ENCODE peak calls at places on chromosomes 1 and 21, in ten cellular contexts. A is breast epithelium; Q is dermis microvascular lymphatic vessel endothelial cell; O is NCI-H1105; Z is foreskin fibroblast; C is RPMI8226; E is NCI-H345; T is SW 1271; Y is dorsolateral prefrontal cortex; I is activated T-helper 1 cell treated with anti-CD3 and anti-CD28 coated beads, Interleukin-12 subunit alpha, Interleukin-12 subunit beta, Interleukin-2, Interleukin-4 antibody, amounts not matched to agents 30 ng/mL and 10 ng/mL and 1 ng/mL, durations not matched to agents 14 hours and 24 hours and 36 hours. V is an unnamed sample.

GRCh38 chr1:84892657-84893618 is at the start of gene LPAR3:
- DNase-seq in A (no peak), Q (no peak), O (peak), Z (peak), C (no peak), E (peak), T (peak), Y (no peak), I (no peak), V (no peak)

GRCh38 chr1:220881918-220882891 is 3.0 kb downstream of the HLX start:
- DNase-seq in A (no peak), Q (no peak), O (no peak), Z (peak), C (no peak), E (no peak), T (no peak), Y (no peak), I (no peak), V (no peak)

GRCh38 chr1:66436378-66437135 is 97.4 kb upstream of the SGIP1 start:
- DNase-seq in A (no peak), Q (peak), O (no peak), Z (peak), C (peak), E (no peak), T (peak), Y (no peak), I (peak), V (peak)

GRCh38 chr1:156146006-156146748 is 7.2 kb upstream of the SEMA4A start:
- DNase-seq in A (peak), Q (peak), O (peak), Z (peak), C (peak), E (peak), T (peak), Y (peak), I (peak), V (no peak)

GRCh38 chr1:178740924-178741323 is 15.9 kb downstream of the RALGPS2 start:
- DNase-seq in A (no peak), Q (no peak), O (no peak), Z (no peak), C (no peak), E (no peak), T (no peak), Y (no peak), I (no peak), V (no peak)

GRCh38 chr1:43277116-43277876 is 7.5 kb downstream of the TMEM125 start:
- DNase-seq in A (peak), Q (no peak), O (no peak), Z (no peak), C (no peak), E (no peak), T (no peak), Y (no peak), I (no peak), V (no peak)

GRCh38 chr1:109274533-109275476 is 8.1 kb downstream of the PSRC1 start:
- DNase-seq in A (peak), Q (no peak), O (no peak), Z (no peak), C (no peak), E (peak), T (no peak), Y (no peak), I (no peak), V (no peak)

GRCh38 chr1:244084763-244085162 is 33.7 kb downstream of the ZBTB18 start:
- DNase-seq in A (no peak), Q (peak), O (no peak), Z (no peak), C (no peak), E (no peak), T (no peak), Y (no peak), I (no peak), V (no peak)

GRCh38 chr1:3313579-3313955 is 140.9 kb upstream of the ARHGEF16 start:
- DNase-seq in A (peak), Q (peak), O (no peak), Z (peak), C (no peak), E (no peak), T (no peak), Y (no peak), I (no peak), V (no peak)

GRCh38 chr1:172359531-172359991 is 60.9 kb upstream of the C1orf105 start:
- DNase-seq in A (no peak), Q (peak), O (no peak), Z (peak), C (peak), E (peak), T (no peak), Y (no peak), I (no peak), V (no peak)

GRCh38 chr1:83029916-83030315 is 969.0 kb downstream of the TTLL7 start:
- DNase-seq in A (no peak), Q (no peak), O (no peak), Z (peak), C (no peak), E (no peak), T (no peak), Y (no peak), I (no peak), V (no peak)

GRCh38 chr1:31626451-31627202 is 9.1 kb downstream of the HCRTR1 start:
- DNase-seq in A (no peak), Q (no peak), O (no peak), Z (peak), C (no peak), E (no peak), T (no peak), Y (no peak), I (no peak), V (no peak)

GRCh38 chr1:220516014-220516721 is 11.8 kb upstream of the MARK1 start:
- DNase-seq in A (no peak), Q (no peak), O (no peak), Z (no peak), C (no peak), E (no peak), T (no peak), Y (no peak), I (no peak), V (no peak)

GRCh38 chr1:27455166-27455811 is 34.7 kb downstream of the WASF2 start:
- DNase-seq in A (no peak), Q (no peak), O (no peak), Z (no peak), C (no peak), E (no peak), T (no peak), Y (no peak), I (peak), V (no peak)

GRCh38 chr1:218380125-218380977 is 35.2 kb downstream of the TGFB2 start:
- DNase-seq in A (peak), Q (peak), O (peak), Z (peak), C (no peak), E (peak), T (peak), Y (no peak), I (no peak), V (no peak)

GRCh38 chr21:15468368-15468767 is 261.4 kb upstream of the USP25 start:
- DNase-seq in A (no peak), Q (no peak), O (no peak), Z (no peak), C (no peak), E (no peak), T (no peak), Y (no peak), I (no peak), V (no peak)

GRCh38 chr1:248704556-248704955 is 2.0 kb upstream of the OR14I1 start:
- DNase-seq in A (no peak), Q (no peak), O (no peak), Z (no peak), C (no peak), E (no peak), T (no peak), Y (no peak), I (no peak), V (no peak)

GRCh38 chr21:31557421-31557955 is 102.0 kb upstream of the SOD1 start:
- DNase-seq in A (no peak), Q (no peak), O (peak), Z (no peak), C (no peak), E (peak), T (no peak), Y (peak), I (peak), V (no peak)

GRCh38 chr1:9417695-9418094 is 121.6 kb upstream of the SLC25A33 start:
- DNase-seq in A (no peak), Q (no peak), O (no peak), Z (no peak), C (no peak), E (no peak), T (no peak), Y (no peak), I (no peak), V (no peak)

GRCh38 chr1:198155253-198155652 is 1.5 kb upstream of the NEK7 start:
- DNase-seq in A (no peak), Q (peak), O (no peak), Z (peak), C (no peak), E (no peak), T (no peak), Y (no peak), I (no peak), V (no peak)

GRCh38 chr1:202615501-202616354 is 94.5 kb downstream of the SYT2 start:
- DNase-seq in A (no peak), Q (peak), O (no peak), Z (no peak), C (peak), E (no peak), T (peak), Y (no peak), I (no peak), V (peak)